ENCODE peak calls at places on chromosomes 16 and 17, in four cellular contexts. One of them, this sample, is unnamed.

GRCh38 chr16:80299416-80299815 is 241.4 kb upstream of the DYNLRB2 start:
- DNase-seq in A549: no peak
- DNase-seq in HCT116: no peak
- DNase-seq in PC-3: no peak
- DNase-seq in this sample: no peak

GRCh38 chr17:80781188-80781577 is 210.5 kb upstream of the CHMP6 start:
- DNase-seq in A549: no peak
- DNase-seq in HCT116: no peak
- DNase-seq in PC-3: no peak
- DNase-seq in this sample: no peak

GRCh38 chr17:4631836-4632582 is 9.5 kb downstream of the ALOX15 start:
- DNase-seq in A549: no peak
- DNase-seq in HCT116: no peak
- DNase-seq in PC-3: no peak
- DNase-seq in this sample: no peak

GRCh38 chr16:23060458-23061320 is 88.6 kb downstream of the USP31 start:
- DNase-seq in A549: peak; percentile 73
- DNase-seq in HCT116: peak; percentile 47
- DNase-seq in PC-3: peak; percentile 75
- DNase-seq in this sample: peak; percentile 58

GRCh38 chr17:46009681-46010596 is 10.9 kb downstream of the STH start:
- DNase-seq in A549: peak; percentile 84
- DNase-seq in HCT116: no peak
- DNase-seq in PC-3: no peak
- DNase-seq in this sample: no peak

GRCh38 chr16:87434146-87434667 is 42.1 kb downstream of the MAP1LC3B start:
- DNase-seq in A549: no peak
- DNase-seq in HCT116: no peak
- DNase-seq in PC-3: no peak
- DNase-seq in this sample: no peak

GRCh38 chr17:53217311-53217710 is 605.4 kb upstream of the KIF2B start:
- DNase-seq in A549: no peak
- DNase-seq in HCT116: no peak
- DNase-seq in PC-3: peak; percentile 31
- DNase-seq in this sample: no peak

GRCh38 chr16:75293746-75294145 is 42.3 kb upstream of the BCAR1 start:
- DNase-seq in A549: no peak
- DNase-seq in HCT116: no peak
- DNase-seq in PC-3: no peak
- DNase-seq in this sample: no peak

GRCh38 chr16:57352636-57353047 is 5.9 kb upstream of the CCL22 start:
- DNase-seq in A549: no peak
- DNase-seq in HCT116: no peak
- DNase-seq in PC-3: no peak
- DNase-seq in this sample: no peak

GRCh38 chr16:19900590-19900989 is 15.9 kb upstream of the GPRC5B start:
- DNase-seq in A549: no peak
- DNase-seq in HCT116: no peak
- DNase-seq in PC-3: no peak
- DNase-seq in this sample: no peak

GRCh38 chr17:16999931-17000625 is 28.2 kb upstream of the TNFRSF13B start:
- DNase-seq in A549: no peak
- DNase-seq in HCT116: no peak
- DNase-seq in PC-3: no peak
- DNase-seq in this sample: no peak

GRCh38 chr17:9003355-9004131 is 17.8 kb upstream of the NTN1 start:
- DNase-seq in A549: no peak
- DNase-seq in HCT116: no peak
- DNase-seq in PC-3: no peak
- DNase-seq in this sample: no peak

DNA sequence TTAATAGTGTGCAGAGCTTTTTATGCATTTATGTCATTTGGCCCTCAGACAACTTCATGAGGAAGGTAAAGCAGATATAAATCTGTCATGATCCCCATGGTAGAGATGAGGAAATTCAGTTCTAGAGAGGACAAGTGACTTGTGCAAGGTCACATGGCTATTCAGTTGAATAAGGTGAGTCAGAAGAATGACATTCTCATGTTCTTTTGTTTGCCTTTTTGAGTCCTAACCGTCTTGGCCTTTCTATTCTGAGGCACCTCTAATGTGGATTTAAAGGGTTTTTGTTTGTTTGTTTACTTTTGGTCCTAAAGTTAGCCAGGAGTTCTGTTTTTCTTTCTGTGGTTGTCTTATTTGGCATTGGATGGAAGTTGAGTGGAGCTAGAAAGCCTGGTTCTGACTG is 116.3 kb upstream of the ELAC2 start:
- DNase-seq in A549: no peak
- DNase-seq in HCT116: no peak
- DNase-seq in PC-3: peak; percentile 64
- DNase-seq in this sample: no peak
- H3K4me2 ChIP-seq in A549: no peak overlapping the region
- H3K4me2 ChIP-seq in HCT116: no peak overlapping the region
- H3K4me2 ChIP-seq in PC-3: no peak overlapping the region
- H3K4me2 ChIP-seq in this sample: no peak overlapping the region

DNA sequence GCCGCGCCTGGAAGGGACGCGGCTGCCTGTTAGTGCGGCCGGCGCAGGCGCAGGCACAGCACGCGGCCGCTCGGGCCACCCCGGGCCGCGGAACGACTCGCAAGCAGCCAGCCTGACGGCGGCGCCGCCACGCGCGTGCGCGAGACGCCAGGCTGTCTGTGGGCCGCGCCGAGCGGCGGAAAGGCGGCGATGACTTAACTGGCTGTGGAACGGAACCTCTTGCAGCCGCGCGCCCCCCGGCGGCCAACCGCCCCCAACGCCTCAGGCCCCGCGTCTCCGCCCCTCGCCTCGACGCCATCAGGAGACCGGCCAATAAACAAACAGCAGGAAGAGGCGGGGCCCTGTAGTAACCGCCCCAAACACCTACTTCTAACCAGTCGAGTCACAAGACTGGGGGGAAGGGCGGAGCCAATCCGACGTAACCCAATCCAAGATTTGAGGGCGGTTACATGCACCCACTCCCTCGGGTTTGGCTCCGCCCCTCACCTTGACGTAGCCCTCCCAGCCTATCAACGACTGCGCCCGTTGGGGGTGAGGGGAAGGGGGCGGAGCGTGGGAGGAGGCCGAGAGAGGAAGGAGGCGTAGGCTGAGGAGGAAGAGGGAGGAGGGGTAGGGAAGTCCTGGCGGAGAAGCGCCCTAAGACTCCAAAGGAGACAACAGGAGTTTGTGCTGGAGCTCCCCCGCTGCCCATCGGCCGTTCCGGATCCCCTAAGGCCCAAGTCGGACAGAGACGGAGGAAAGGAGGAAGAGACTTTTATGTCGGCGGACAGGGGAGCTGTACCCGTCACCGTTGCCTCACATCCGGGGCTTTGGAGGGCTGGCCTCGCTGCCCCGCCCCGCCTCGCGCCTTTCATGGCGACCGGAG is at the start of gene FBRS:
- DNase-seq in A549: peak; percentile 97
- DNase-seq in HCT116: peak; percentile 100
- DNase-seq in PC-3: peak; percentile 99
- DNase-seq in this sample: peak; percentile 100
- H3K4me2 ChIP-seq in A549: peak within 1 kb of the TSS; percentile 96
- H3K4me2 ChIP-seq in HCT116: peak within 1 kb of the TSS; percentile 80
- H3K4me2 ChIP-seq in PC-3: peak within 1 kb of the TSS; percentile 99
- H3K4me2 ChIP-seq in this sample: peak within 1 kb of the TSS; percentile 87

GRCh38 chr16:33877-34707 is 19.3 kb downstream of the POLR3K start:
- DNase-seq in A549: no peak
- DNase-seq in HCT116: no peak
- DNase-seq in PC-3: no peak
- DNase-seq in this sample: no peak
- H3K4me2 ChIP-seq in A549: no peak overlapping the region
- H3K4me2 ChIP-seq in HCT116: no peak overlapping the region
- H3K4me2 ChIP-seq in PC-3: no peak overlapping the region
- H3K4me2 ChIP-seq in this sample: no peak overlapping the region

GRCh38 chr17:65942592-65942991 is 249.3 kb downstream of the CEP112 start:
- DNase-seq in A549: no peak
- DNase-seq in HCT116: no peak
- DNase-seq in PC-3: peak; percentile 66
- DNase-seq in this sample: no peak

GRCh38 chr17:65936013-65936412 is 255.9 kb downstream of the CEP112 start:
- DNase-seq in A549: no peak
- DNase-seq in HCT116: no peak
- DNase-seq in PC-3: peak; percentile 58
- DNase-seq in this sample: no peak

DNA sequence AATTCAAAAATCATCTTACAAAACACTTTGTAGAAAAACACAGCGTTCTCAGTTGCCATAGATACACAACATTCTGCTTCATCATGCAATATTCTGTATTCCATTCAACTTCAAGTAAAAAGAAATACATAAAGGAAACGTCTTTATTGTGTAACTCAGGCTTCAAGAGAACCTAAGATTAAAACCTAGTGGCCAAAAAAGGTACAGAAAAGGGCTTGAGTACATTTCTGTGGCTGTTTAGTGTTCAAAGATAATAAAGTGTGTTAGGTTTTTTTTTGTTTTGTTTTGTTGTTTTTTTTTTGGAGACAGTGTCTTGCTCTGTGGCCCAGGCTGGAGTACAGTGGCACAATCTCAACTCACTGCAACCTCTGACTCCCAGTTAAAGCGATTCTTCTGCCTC is 250.4 kb downstream of the CEP112 start:
- DNase-seq in A549: no peak
- DNase-seq in HCT116: no peak
- DNase-seq in PC-3: peak; percentile 27
- DNase-seq in this sample: no peak
- H3K4me2 ChIP-seq in A549: no peak overlapping the region
- H3K4me2 ChIP-seq in HCT116: no peak overlapping the region
- H3K4me2 ChIP-seq in PC-3: no peak overlapping the region
- H3K4me2 ChIP-seq in this sample: no peak overlapping the region

GRCh38 chr16:67396159-67396774 is 3.0 kb upstream of the TPPP3 start:
- DNase-seq in A549: peak; percentile 67
- DNase-seq in HCT116: peak; percentile 71
- DNase-seq in PC-3: peak; percentile 70
- DNase-seq in this sample: no peak
- H3K4me2 ChIP-seq in A549: peak overlapping the region; percentile 66
- H3K4me2 ChIP-seq in HCT116: peak overlapping the region; percentile 64
- H3K4me2 ChIP-seq in PC-3: peak overlapping the region; percentile 65
- H3K4me2 ChIP-seq in this sample: no peak overlapping the region

GRCh38 chr16:82650804-82651203 is 24.0 kb downstream of the CDH13 start:
- DNase-seq in A549: no peak
- DNase-seq in HCT116: no peak
- DNase-seq in PC-3: no peak
- DNase-seq in this sample: no peak
- H3K4me2 ChIP-seq in A549: no peak overlapping the region
- H3K4me2 ChIP-seq in HCT116: no peak overlapping the region
- H3K4me2 ChIP-seq in PC-3: no peak overlapping the region
- H3K4me2 ChIP-seq in this sample: no peak overlapping the region

GRCh38 chr17:1091885-1092284 is 87.9 kb downstream of the ABR start:
- DNase-seq in A549: no peak
- DNase-seq in HCT116: no peak
- DNase-seq in PC-3: no peak
- DNase-seq in this sample: no peak
- H3K4me2 ChIP-seq in A549: no peak overlapping the region
- H3K4me2 ChIP-seq in HCT116: no peak overlapping the region
- H3K4me2 ChIP-seq in PC-3: no peak overlapping the region
- H3K4me2 ChIP-seq in this sample: no peak overlapping the region

GRCh38 chr17:14771543-14771942 is 470.7 kb downstream of the HS3ST3B1 start:
- DNase-seq in A549: no peak
- DNase-seq in HCT116: no peak
- DNase-seq in PC-3: no peak
- DNase-seq in this sample: no peak
- H3K4me2 ChIP-seq in A549: no peak overlapping the region
- H3K4me2 ChIP-seq in HCT116: no peak overlapping the region
- H3K4me2 ChIP-seq in PC-3: no peak overlapping the region
- H3K4me2 ChIP-seq in this sample: no peak overlapping the region

GRCh38 chr17:3006801-3007200 is 56.6 kb downstream of the OR1D5 start:
- DNase-seq in A549: no peak
- DNase-seq in HCT116: no peak
- DNase-seq in PC-3: no peak
- DNase-seq in this sample: no peak
- H3K4me2 ChIP-seq in A549: no peak overlapping the region
- H3K4me2 ChIP-seq in HCT116: no peak overlapping the region
- H3K4me2 ChIP-seq in PC-3: no peak overlapping the region
- H3K4me2 ChIP-seq in this sample: no peak overlapping the region

DNA sequence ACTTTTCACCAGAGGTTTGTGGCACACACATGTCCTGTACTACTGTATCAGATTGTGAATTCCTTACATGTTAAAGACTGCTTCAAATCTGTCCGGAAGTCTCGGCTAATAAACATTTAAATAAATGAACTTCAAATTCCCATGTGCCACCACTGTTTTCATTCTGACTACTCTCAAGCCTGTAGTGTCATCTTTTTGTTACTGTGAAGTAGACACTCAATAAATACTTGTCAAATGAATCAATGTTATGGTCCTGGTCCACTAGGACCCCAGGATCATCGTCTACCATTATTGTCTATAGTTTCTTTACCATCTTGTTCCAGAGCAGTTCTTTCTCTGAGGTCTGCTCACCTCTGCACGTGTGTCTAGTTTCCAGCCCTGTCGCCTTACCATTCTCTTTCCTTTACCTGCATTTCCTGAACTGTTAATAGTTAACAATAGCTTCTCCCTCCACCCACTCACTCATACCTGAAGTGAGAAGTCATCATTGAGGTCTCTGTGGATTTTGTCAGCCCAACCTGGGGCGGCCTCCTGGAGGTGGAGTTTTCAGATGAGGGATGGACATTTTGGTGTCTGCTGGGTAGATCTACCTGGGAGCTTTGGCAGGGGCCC is 333.0 kb downstream of the SEC14L1 start:
- DNase-seq in A549: no peak
- DNase-seq in HCT116: peak; percentile 71
- DNase-seq in PC-3: peak; percentile 50
- DNase-seq in this sample: no peak
- H3K4me2 ChIP-seq in A549: no peak overlapping the region
- H3K4me2 ChIP-seq in HCT116: peak overlapping the region; percentile 64
- H3K4me2 ChIP-seq in PC-3: no peak overlapping the region
- H3K4me2 ChIP-seq in this sample: no peak overlapping the region